ENCODE peak calls at places on chromosomes 5 and 9, in nine cellular contexts. Z, R, K, J, E, V, P, U and T are unnamed samples.
A peak's percentile ranks its signal among the peaks of the same experiment; 100 is the strongest.

GRCh38 chr5:133807348-133807747 is 161.1 kb downstream of the C5orf15 start:
- DNase-seq in J (no peak), R (no peak), Z (no peak), E (no peak), K (no peak), P (no peak), U (no peak), V (no peak), T (no peak)

GRCh38 chr5:179310439-179311090 is 34.7 kb downstream of the ADAMTS2 start:
- DNase-seq in K (no peak), Z (no peak), R (no peak), V (no peak), J (no peak), P (no peak), U (no peak), E (no peak), T (no peak)

GRCh38 chr5:76785493-76785892 is 33.3 kb upstream of the F2RL1 start:
- DNase-seq in U (no peak), V (no peak), R (no peak), K (peak; percentile 76), Z (peak; percentile 80), P (no peak), E (no peak), J (peak; percentile 40), T (peak; percentile 65)

GRCh38 chr9:119986205-119986604 is 593.8 kb downstream of the CDK5RAP2 start:
- DNase-seq in P (no peak), K (no peak), V (no peak), J (no peak), U (no peak), E (no peak), R (no peak), Z (no peak), T (no peak)

GRCh38 chr5:126939887-126940286 is 90.5 kb downstream of the MARCHF3 start:
- DNase-seq in R (no peak), Z (no peak), P (no peak), V (no peak), E (no peak), U (no peak), J (peak; percentile 27), K (no peak), T (no peak)

GRCh38 chr5:174307031-174307408 is 261.5 kb downstream of the NSG2 start:
- DNase-seq in Z (no peak), J (no peak), P (peak; percentile 61), U (no peak), E (no peak), V (no peak), K (no peak), R (peak; percentile 32), T (no peak)

GRCh38 chr5:867300-867699 is 16.5 kb upstream of the ZDHHC11 start:
- DNase-seq in J (no peak), E (no peak), K (no peak), U (no peak), Z (no peak), P (no peak), V (no peak), R (peak; percentile 29), T (peak; percentile 35)

GRCh38 chr5:53170748-53171349 is 61.3 kb upstream of the MOCS2 start:
- DNase-seq in U (peak; percentile 23), V (peak; percentile 56), J (peak; percentile 69), K (peak; percentile 69), R (peak; percentile 53), E (peak; percentile 59), P (peak; percentile 30), Z (peak; percentile 32), T (peak; percentile 48)

GRCh38 chr5:113031557-113031956 is 55.0 kb downstream of the DCP2 start:
- DNase-seq in U (no peak), P (no peak), R (peak; percentile 52), E (no peak), Z (no peak), K (no peak), V (no peak), J (no peak), T (no peak)

GRCh38 chr9:79944991-79945390 is 373.2 kb downstream of the TLE4 start:
- DNase-seq in K (no peak), E (no peak), J (no peak), U (no peak), R (no peak), V (no peak), P (no peak), Z (no peak), T (no peak)

GRCh38 chr5:43603535-43604363 is 769 bp downstream of the NNT start:
- DNase-seq in R (peak; percentile 58), Z (no peak), J (peak; percentile 74), E (peak; percentile 93), P (peak; percentile 84), K (no peak), U (peak; percentile 48), V (peak; percentile 35), T (peak; percentile 52)

GRCh38 chr9:92180669-92181181 is 65.5 kb upstream of the SPTLC1 start:
- DNase-seq in J (peak; percentile 94), Z (no peak), P (no peak), R (no peak), V (no peak), K (peak; percentile 2), E (no peak), U (no peak), T (peak; percentile 29)

GRCh38 chr5:39662945-39663344 is 238.2 kb upstream of the DAB2 start:
- DNase-seq in P (no peak), K (no peak), Z (no peak), R (no peak), V (no peak), U (no peak), J (no peak), E (no peak), T (no peak)

GRCh38 chr9:3240651-3241268 is 285.0 kb downstream of the RFX3 start:
- DNase-seq in E (peak; percentile 77), R (peak; percentile 89), U (peak; percentile 85), P (peak; percentile 46), K (peak; percentile 70), J (peak; percentile 68), V (peak; percentile 73), Z (peak; percentile 65), T (peak; percentile 67)

GRCh38 chr9:110528645-110529044 is 50.9 kb downstream of the SVEP1 start:
- DNase-seq in J (no peak), Z (no peak), R (no peak), K (no peak), U (no peak), V (no peak), E (no peak), P (no peak), T (no peak)
- TF ChIP-seq EZH2phosphoT487 in J (no peak), Z (no peak), R (no peak), K (no peak), U (no peak), V (no peak), E (no peak), P (no peak), T (no peak)

GRCh38 chr9:27183701-27184100 is 74.7 kb downstream of the TEK start:
- DNase-seq in R (no peak), Z (no peak), U (no peak), V (no peak), E (no peak), J (peak; percentile 46), K (peak; percentile 41), P (no peak), T (peak; percentile 19)
- TF ChIP-seq EZH2phosphoT487 in R (no peak), Z (no peak), U (no peak), V (no peak), E (no peak), J (no peak), K (no peak), P (no peak), T (no peak)

DNA sequence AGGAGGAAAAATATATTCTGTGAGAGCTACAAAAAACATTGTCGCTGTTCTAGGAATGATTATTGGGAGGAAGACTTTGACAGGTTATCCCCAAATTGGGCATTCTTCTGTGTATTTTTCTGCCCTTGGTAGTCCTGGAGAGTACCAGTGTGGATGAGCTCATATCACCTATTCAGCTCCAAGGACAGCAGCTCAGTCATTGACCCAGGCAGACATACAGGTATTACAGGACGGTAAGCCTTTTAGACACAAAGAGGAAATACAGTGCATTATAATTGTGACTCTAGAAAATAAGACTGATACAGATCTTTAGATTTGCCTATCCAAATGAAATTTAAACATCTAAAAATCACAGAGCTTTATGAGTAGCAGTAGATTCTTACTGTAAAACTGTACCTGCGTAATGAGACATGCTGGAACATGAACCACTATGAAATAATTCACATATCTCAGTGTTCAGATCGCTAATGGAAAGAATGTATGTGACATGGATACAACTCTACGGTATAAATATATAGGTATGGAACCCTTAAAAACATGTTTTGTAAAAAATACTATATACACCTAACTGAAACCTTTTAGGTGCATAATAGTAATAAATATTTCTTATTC is 56.0 kb downstream of the PLK2 start:
- DNase-seq in V (no peak), R (no peak), Z (no peak), U (no peak), K (no peak), J (no peak), P (no peak), E (no peak), T (no peak)
- TF ChIP-seq EZH2phosphoT487 in V (no peak), R (no peak), Z (no peak), U (no peak), K (no peak), J (no peak), P (no peak), E (no peak), T (no peak)

DNA sequence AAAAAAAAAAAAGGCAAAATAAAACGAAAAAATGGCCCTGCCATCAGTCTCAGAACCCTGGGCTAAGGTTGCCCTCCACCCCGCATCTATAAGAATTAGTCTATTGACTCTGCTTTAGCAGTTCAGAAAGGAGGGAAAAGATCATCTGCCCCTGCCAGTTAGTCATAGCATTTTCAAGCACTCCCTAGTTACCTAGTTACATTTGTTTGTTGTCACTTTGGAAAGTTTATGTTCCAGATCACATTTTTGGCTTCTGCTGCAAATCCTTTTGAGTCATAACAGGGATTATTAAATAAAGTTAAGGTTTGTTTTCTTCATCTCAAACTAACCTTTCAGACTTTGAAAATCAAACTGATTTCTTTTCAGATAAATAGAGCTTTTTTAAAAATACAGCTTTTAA is 52.1 kb downstream of the AQP7 start:
- DNase-seq in P (no peak), V (no peak), E (no peak), K (peak; percentile 87), J (peak; percentile 92), U (no peak), Z (no peak), R (no peak), T (peak; percentile 28)
- TF ChIP-seq EZH2phosphoT487 in P (no peak), V (no peak), E (no peak), K (no peak), J (no peak), U (no peak), Z (no peak), R (no peak), T (no peak)

GRCh38 chr9:133347515-133347984 is 381 bp downstream of the MED22 start:
- DNase-seq in V (peak; percentile 81), R (peak; percentile 62), E (peak; percentile 43), P (peak; percentile 90), J (peak; percentile 73), U (peak; percentile 62), K (peak; percentile 18), Z (no peak), T (peak; percentile 69)
- TF ChIP-seq EZH2phosphoT487 in V (no peak), R (no peak), E (no peak), P (no peak), J (no peak), U (no peak), K (no peak), Z (no peak), T (no peak)